ENCODE peak calls at places on chromosomes 4 and X, in seven cellular contexts. R is natural killer cell, X is NCI-H748 treated with DMSO at 0.1 percent for 48 hours, D is BJ, H is kidney epithelial cell, C is HFFc6, G is NCI-H2081 treated with DMSO at 0.1 percent for 48 hours. K is an unnamed sample.

GRCh38 chr4:112058433-112058832 is 86.8 kb upstream of the FAM241A start:
- DNase-seq in X (no peak), H (no peak), R (no peak), G (no peak), D (no peak), C (peak), K (no peak)

GRCh38 chrX:627995-628394 is 2.6 kb upstream of the SHOX start:
- DNase-seq in C (no peak), D (no peak), X (no peak), H (no peak), G (no peak), R (no peak), K (no peak)

GRCh38 chr4:140947507-140947906 is 185.8 kb downstream of the RNF150 start:
- DNase-seq in C (no peak), X (no peak), H (no peak), D (no peak), G (no peak), R (no peak), K (no peak)

GRCh38 chr4:110904435-110905050 is 281.7 kb upstream of the PITX2 start:
- DNase-seq in G (peak), X (peak), H (no peak), D (no peak), R (no peak), C (peak), K (no peak)

GRCh38 chr4:80182237-80182866 is 15.0 kb upstream of the PRDM8 start:
- DNase-seq in R (no peak), H (no peak), X (no peak), D (no peak), G (no peak), C (no peak), K (peak)

GRCh38 chr4:146654976-146655761 is 16.5 kb downstream of the POU4F2 start:
- DNase-seq in D (no peak), R (no peak), X (no peak), H (no peak), C (no peak), G (no peak), K (no peak)

GRCh38 chr4:87853108-87853507 is 20.3 kb downstream of the MEPE start:
- DNase-seq in H (no peak), C (peak), D (peak), X (peak), R (no peak), G (no peak), K (no peak)

GRCh38 chr4:186979966-186980745 is 256.5 kb upstream of the FAT1 start:
- DNase-seq in C (no peak), H (no peak), G (no peak), X (no peak), D (no peak), R (no peak), K (no peak)

GRCh38 chr4:31461425-31461824 is 741.3 kb downstream of the PCDH7 start:
- DNase-seq in C (no peak), H (no peak), X (no peak), D (no peak), R (no peak), G (no peak), K (no peak)

GRCh38 chr4:152535236-152535902 is 523 bp downstream of the FBXW7 start:
- DNase-seq in C (no peak), H (no peak), X (no peak), D (no peak), R (no peak), G (no peak), K (no peak)

GRCh38 chr4:45350438-45350837 is 624.1 kb upstream of the GNPDA2 start:
- DNase-seq in X (no peak), D (no peak), G (no peak), R (no peak), C (no peak), H (no peak), K (no peak)

GRCh38 chr4:26802790-26803189 is 57.9 kb upstream of the STIM2 start:
- DNase-seq in D (no peak), C (no peak), R (no peak), X (no peak), H (no peak), G (no peak), K (no peak)

GRCh38 chr4:54402880-54403503 is 173.9 kb downstream of the PDGFRA start:
- DNase-seq in C (no peak), H (no peak), D (no peak), G (no peak), R (no peak), X (no peak), K (no peak)

GRCh38 chr4:675980-676870 is 1.9 kb downstream of the MYL5 start:
- DNase-seq in R (no peak), D (no peak), H (no peak), G (no peak), C (no peak), X (no peak), K (no peak)

GRCh38 chr4:137376312-137376711 is 156.0 kb downstream of the PCDH18 start:
- DNase-seq in G (no peak), C (no peak), H (no peak), D (no peak), X (no peak), R (no peak), K (no peak)

GRCh38 chr4:105389167-105389566 is 84.7 kb downstream of the PPA2 start:
- DNase-seq in R (no peak), C (no peak), G (no peak), H (no peak), D (no peak), X (no peak), K (no peak)

GRCh38 chr4:128349921-128350320 is 62.3 kb upstream of the PGRMC2 start:
- DNase-seq in R (no peak), C (peak), H (no peak), X (peak), G (no peak), D (no peak), K (no peak)

GRCh38 chr4:176792348-176793059 is at the start of gene VEGFC:
- DNase-seq in H (no peak), C (peak), R (no peak), X (peak), D (no peak), G (no peak), K (peak)

GRCh38 chr4:14345356-14345775 is 656.9 kb upstream of the CPEB2 start:
- DNase-seq in G (no peak), D (peak), X (no peak), R (no peak), H (peak), C (peak), K (no peak)

GRCh38 chr4:38385286-38386010 is 278.6 kb upstream of the KLF3 start:
- DNase-seq in X (no peak), G (no peak), C (no peak), H (no peak), D (no peak), R (no peak), K (no peak)

GRCh38 chrX:129540068-129540653 is at the start of gene OCRL:
- DNase-seq in R (peak), X (peak), H (no peak), C (peak), G (no peak), D (no peak), K (peak)